ENCODE peak calls at places on chromosomes 5 and 9, in nine cellular contexts. One of them, this sample, is unnamed.

GRCh38 chr5:7592910-7593309 is 197.0 kb downstream of the ADCY2 start:
- DNase-seq in GM23338: peak
- DNase-seq in Calu3: no peak
- DNase-seq in CD8-positive, alpha-beta T cell: no peak
- DNase-seq in fibroblast of mammary gland: no peak
- DNase-seq in foreskin fibroblast: no peak
- DNase-seq in A549: peak
- DNase-seq in heart left ventricle: no peak
- DNase-seq in endothelial cell: peak
- DNase-seq in this sample: no peak

GRCh38 chr5:42843675-42844292 is 32.1 kb upstream of the SELENOP start:
- DNase-seq in GM23338: no peak
- DNase-seq in Calu3: no peak
- DNase-seq in CD8-positive, alpha-beta T cell: no peak
- DNase-seq in fibroblast of mammary gland: no peak
- DNase-seq in foreskin fibroblast: no peak
- DNase-seq in A549: no peak
- DNase-seq in heart left ventricle: no peak
- DNase-seq in endothelial cell: no peak
- DNase-seq in this sample: no peak

GRCh38 chr9:35510745-35511428 is 21.0 kb downstream of the RUSC2 start:
- DNase-seq in GM23338: no peak
- DNase-seq in Calu3: no peak
- DNase-seq in CD8-positive, alpha-beta T cell: no peak
- DNase-seq in fibroblast of mammary gland: peak
- DNase-seq in foreskin fibroblast: peak
- DNase-seq in A549: peak
- DNase-seq in heart left ventricle: peak
- DNase-seq in endothelial cell: no peak
- DNase-seq in this sample: no peak

GRCh38 chr5:172156541-172156994 is 31.5 kb downstream of the STK10 start:
- DNase-seq in GM23338: no peak
- DNase-seq in Calu3: no peak
- DNase-seq in CD8-positive, alpha-beta T cell: no peak
- DNase-seq in fibroblast of mammary gland: no peak
- DNase-seq in foreskin fibroblast: no peak
- DNase-seq in A549: no peak
- DNase-seq in heart left ventricle: peak
- DNase-seq in endothelial cell: no peak
- DNase-seq in this sample: no peak

GRCh38 chr5:147303251-147303650 is 68.4 kb downstream of the STK32A start:
- DNase-seq in GM23338: no peak
- DNase-seq in Calu3: peak
- DNase-seq in CD8-positive, alpha-beta T cell: no peak
- DNase-seq in fibroblast of mammary gland: peak
- DNase-seq in foreskin fibroblast: no peak
- DNase-seq in A549: peak
- DNase-seq in heart left ventricle: no peak
- DNase-seq in endothelial cell: no peak
- DNase-seq in this sample: no peak

GRCh38 chr9:84277646-84278045 is 62.9 kb downstream of the SLC28A3 start:
- DNase-seq in GM23338: no peak
- DNase-seq in Calu3: no peak
- DNase-seq in CD8-positive, alpha-beta T cell: no peak
- DNase-seq in fibroblast of mammary gland: peak
- DNase-seq in foreskin fibroblast: no peak
- DNase-seq in A549: no peak
- DNase-seq in heart left ventricle: no peak
- DNase-seq in endothelial cell: no peak
- DNase-seq in this sample: no peak

GRCh38 chr5:136799806-136800372 is 434.5 kb upstream of the TRPC7 start:
- DNase-seq in GM23338: peak
- DNase-seq in Calu3: no peak
- DNase-seq in CD8-positive, alpha-beta T cell: no peak
- DNase-seq in fibroblast of mammary gland: no peak
- DNase-seq in foreskin fibroblast: no peak
- DNase-seq in A549: no peak
- DNase-seq in heart left ventricle: no peak
- DNase-seq in endothelial cell: no peak
- DNase-seq in this sample: no peak

GRCh38 chr5:80871541-80871961 is 88.6 kb upstream of the RASGRF2 start:
- DNase-seq in GM23338: peak
- DNase-seq in Calu3: no peak
- DNase-seq in CD8-positive, alpha-beta T cell: no peak
- DNase-seq in fibroblast of mammary gland: peak
- DNase-seq in foreskin fibroblast: peak
- DNase-seq in A549: peak
- DNase-seq in heart left ventricle: no peak
- DNase-seq in endothelial cell: no peak
- DNase-seq in this sample: no peak

GRCh38 chr5:370959-371810 is 49.7 kb downstream of the AHRR start:
- DNase-seq in GM23338: no peak
- DNase-seq in Calu3: no peak
- DNase-seq in CD8-positive, alpha-beta T cell: no peak
- DNase-seq in fibroblast of mammary gland: no peak
- DNase-seq in foreskin fibroblast: no peak
- DNase-seq in A549: no peak
- DNase-seq in heart left ventricle: no peak
- DNase-seq in endothelial cell: no peak
- DNase-seq in this sample: peak

GRCh38 chr5:118139361-118139760 is 849.0 kb downstream of the DTWD2 start:
- DNase-seq in GM23338: no peak
- DNase-seq in Calu3: no peak
- DNase-seq in CD8-positive, alpha-beta T cell: no peak
- DNase-seq in fibroblast of mammary gland: no peak
- DNase-seq in foreskin fibroblast: no peak
- DNase-seq in A549: no peak
- DNase-seq in heart left ventricle: no peak
- DNase-seq in endothelial cell: no peak
- DNase-seq in this sample: no peak

GRCh38 chr9:125632321-125633115 is 74.5 kb downstream of the MAPKAP1 start:
- DNase-seq in GM23338: no peak
- DNase-seq in Calu3: peak
- DNase-seq in CD8-positive, alpha-beta T cell: no peak
- DNase-seq in fibroblast of mammary gland: no peak
- DNase-seq in foreskin fibroblast: no peak
- DNase-seq in A549: no peak
- DNase-seq in heart left ventricle: no peak
- DNase-seq in endothelial cell: no peak
- DNase-seq in this sample: no peak

GRCh38 chr9:79592736-79593493 is 21.1 kb downstream of the TLE4 start:
- DNase-seq in GM23338: no peak
- DNase-seq in Calu3: no peak
- DNase-seq in CD8-positive, alpha-beta T cell: no peak
- DNase-seq in fibroblast of mammary gland: no peak
- DNase-seq in foreskin fibroblast: no peak
- DNase-seq in A549: no peak
- DNase-seq in heart left ventricle: no peak
- DNase-seq in endothelial cell: no peak
- DNase-seq in this sample: no peak

GRCh38 chr5:92353107-92354030 is 970.3 kb upstream of the ARRDC3 start:
- DNase-seq in GM23338: no peak
- DNase-seq in Calu3: peak
- DNase-seq in CD8-positive, alpha-beta T cell: no peak
- DNase-seq in fibroblast of mammary gland: peak
- DNase-seq in foreskin fibroblast: peak
- DNase-seq in A549: peak
- DNase-seq in heart left ventricle: no peak
- DNase-seq in endothelial cell: no peak
- DNase-seq in this sample: no peak

GRCh38 chr5:132327278-132327959 is 33.2 kb downstream of the SLC22A4 start:
- DNase-seq in GM23338: no peak
- DNase-seq in Calu3: no peak
- DNase-seq in CD8-positive, alpha-beta T cell: no peak
- DNase-seq in fibroblast of mammary gland: peak
- DNase-seq in foreskin fibroblast: peak
- DNase-seq in A549: no peak
- DNase-seq in heart left ventricle: no peak
- DNase-seq in endothelial cell: no peak
- DNase-seq in this sample: no peak

GRCh38 chr5:160968480-160968879 is 116.5 kb upstream of the ATP10B start:
- DNase-seq in GM23338: no peak
- DNase-seq in Calu3: no peak
- DNase-seq in CD8-positive, alpha-beta T cell: no peak
- DNase-seq in fibroblast of mammary gland: no peak
- DNase-seq in foreskin fibroblast: no peak
- DNase-seq in A549: no peak
- DNase-seq in heart left ventricle: no peak
- DNase-seq in endothelial cell: no peak
- DNase-seq in this sample: no peak

GRCh38 chr5:160970605-160971191 is 118.7 kb upstream of the ATP10B start:
- DNase-seq in GM23338: peak
- DNase-seq in Calu3: no peak
- DNase-seq in CD8-positive, alpha-beta T cell: no peak
- DNase-seq in fibroblast of mammary gland: peak
- DNase-seq in foreskin fibroblast: no peak
- DNase-seq in A549: no peak
- DNase-seq in heart left ventricle: no peak
- DNase-seq in endothelial cell: no peak
- DNase-seq in this sample: no peak
- TF ChIP-seq CTCF in GM23338: peak
- TF ChIP-seq CTCF in Calu3: peak
- TF ChIP-seq CTCF in CD8-positive, alpha-beta T cell: no peak
- TF ChIP-seq CTCF in fibroblast of mammary gland: peak
- TF ChIP-seq CTCF in foreskin fibroblast: no peak
- TF ChIP-seq CTCF in A549: no peak
- TF ChIP-seq CTCF in heart left ventricle: peak
- TF ChIP-seq CTCF in endothelial cell: peak
- TF ChIP-seq CTCF in this sample: peak

DNA sequence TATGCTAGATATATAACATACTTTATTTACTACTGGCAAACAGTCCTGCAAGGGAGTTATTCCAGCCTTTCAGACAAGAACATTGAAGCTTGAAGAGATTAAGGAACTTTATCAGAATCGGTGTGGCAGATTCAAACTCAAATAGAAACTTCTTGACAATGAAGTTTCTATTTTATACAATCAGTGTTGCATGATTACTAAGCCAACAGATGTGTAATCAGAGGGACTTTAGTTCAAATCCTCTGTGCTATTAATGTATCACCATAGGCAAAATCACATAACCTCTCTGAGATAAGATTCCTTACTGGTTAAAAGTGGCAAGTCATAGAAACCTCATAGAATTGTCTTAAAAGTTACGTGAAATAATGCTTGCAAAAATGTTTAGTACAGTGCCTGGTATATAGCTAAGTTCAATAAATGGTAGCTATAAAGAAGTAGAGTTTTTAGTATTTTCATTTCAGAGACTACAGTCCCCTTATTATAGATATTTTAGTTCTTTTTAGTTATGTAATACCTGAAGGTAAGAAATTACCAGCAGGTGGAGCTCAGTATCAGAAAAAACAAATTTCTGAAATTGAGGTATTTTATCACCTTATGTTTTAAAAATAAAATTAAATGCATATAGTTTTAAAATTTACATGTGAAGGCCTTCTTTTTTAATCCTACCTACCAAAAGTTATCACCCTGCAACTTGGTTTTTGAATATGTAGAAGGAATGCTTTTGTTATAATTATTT is 172.1 kb downstream of the FER start:
- DNase-seq in GM23338: no peak
- DNase-seq in Calu3: no peak
- DNase-seq in CD8-positive, alpha-beta T cell: no peak
- DNase-seq in fibroblast of mammary gland: no peak
- DNase-seq in foreskin fibroblast: no peak
- DNase-seq in A549: no peak
- DNase-seq in heart left ventricle: no peak
- DNase-seq in endothelial cell: no peak
- DNase-seq in this sample: no peak
- TF ChIP-seq CTCF in GM23338: peak
- TF ChIP-seq CTCF in Calu3: no peak
- TF ChIP-seq CTCF in CD8-positive, alpha-beta T cell: no peak
- TF ChIP-seq CTCF in fibroblast of mammary gland: peak
- TF ChIP-seq CTCF in foreskin fibroblast: no peak
- TF ChIP-seq CTCF in A549: peak
- TF ChIP-seq CTCF in heart left ventricle: no peak
- TF ChIP-seq CTCF in endothelial cell: no peak
- TF ChIP-seq CTCF in this sample: peak

DNA sequence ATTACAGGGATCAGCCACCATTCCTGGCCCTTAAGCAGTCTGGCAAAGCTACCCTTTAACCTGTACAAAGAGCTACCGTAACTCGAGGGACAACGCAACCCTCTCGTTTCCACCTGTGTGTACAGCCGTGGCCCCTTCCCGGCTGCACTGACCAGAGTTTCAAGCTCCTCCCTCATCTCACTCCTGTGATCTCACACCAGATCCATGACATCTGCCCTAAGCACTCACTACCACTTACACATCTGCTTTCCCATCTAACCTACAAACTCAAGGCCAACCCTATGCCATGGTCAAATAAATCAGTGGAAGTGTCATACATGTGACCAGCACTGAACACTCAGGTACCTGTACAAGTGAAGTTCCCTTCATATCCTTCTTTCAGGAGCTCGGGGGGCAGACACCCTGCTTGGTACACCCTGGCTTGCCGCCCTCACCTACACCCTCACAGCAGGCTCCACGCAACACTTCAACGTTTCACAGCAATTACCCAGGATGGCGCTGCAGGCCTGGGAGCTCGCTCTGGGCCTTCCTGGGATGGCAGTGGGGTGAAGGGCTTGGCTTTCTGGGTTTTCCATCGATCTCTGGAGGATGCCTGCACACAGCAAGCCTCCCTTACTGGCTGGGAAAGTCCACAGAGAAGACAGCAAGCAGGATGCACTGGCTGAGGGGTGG is 61.7 kb downstream of the PRRT1B start:
- DNase-seq in GM23338: no peak
- DNase-seq in Calu3: no peak
- DNase-seq in CD8-positive, alpha-beta T cell: no peak
- DNase-seq in fibroblast of mammary gland: no peak
- DNase-seq in foreskin fibroblast: no peak
- DNase-seq in A549: peak
- DNase-seq in heart left ventricle: no peak
- DNase-seq in endothelial cell: no peak
- DNase-seq in this sample: no peak
- TF ChIP-seq CTCF in GM23338: no peak
- TF ChIP-seq CTCF in Calu3: no peak
- TF ChIP-seq CTCF in CD8-positive, alpha-beta T cell: no peak
- TF ChIP-seq CTCF in fibroblast of mammary gland: no peak
- TF ChIP-seq CTCF in foreskin fibroblast: no peak
- TF ChIP-seq CTCF in A549: no peak
- TF ChIP-seq CTCF in heart left ventricle: no peak
- TF ChIP-seq CTCF in endothelial cell: no peak
- TF ChIP-seq CTCF in this sample: no peak

GRCh38 chr5:173423452-173424117 is 95.4 kb upstream of the STC2 start:
- DNase-seq in GM23338: no peak
- DNase-seq in Calu3: no peak
- DNase-seq in CD8-positive, alpha-beta T cell: no peak
- DNase-seq in fibroblast of mammary gland: no peak
- DNase-seq in foreskin fibroblast: no peak
- DNase-seq in A549: no peak
- DNase-seq in heart left ventricle: no peak
- DNase-seq in endothelial cell: no peak
- DNase-seq in this sample: no peak

DNA sequence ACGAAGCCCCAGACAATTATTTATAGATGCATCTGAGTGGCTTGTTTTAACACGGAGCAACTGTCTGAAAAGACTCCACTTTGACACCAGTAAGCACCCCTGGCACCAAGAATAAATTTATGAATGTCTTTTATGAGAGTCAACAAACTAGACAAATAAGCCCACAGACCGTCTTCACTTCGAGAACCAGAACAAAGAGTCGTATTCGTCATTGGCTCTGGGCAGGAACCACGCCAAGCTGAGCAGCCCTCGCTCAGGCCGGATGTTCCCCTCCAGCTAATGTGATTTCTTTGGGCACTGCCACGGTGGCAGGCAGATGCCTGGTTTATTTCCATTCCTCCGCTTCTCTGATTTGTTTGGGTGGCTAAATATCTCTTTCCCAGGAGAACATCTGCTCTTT is 91.9 kb upstream of the STC2 start:
- DNase-seq in GM23338: no peak
- DNase-seq in Calu3: no peak
- DNase-seq in CD8-positive, alpha-beta T cell: no peak
- DNase-seq in fibroblast of mammary gland: no peak
- DNase-seq in foreskin fibroblast: peak
- DNase-seq in A549: no peak
- DNase-seq in heart left ventricle: no peak
- DNase-seq in endothelial cell: no peak
- DNase-seq in this sample: no peak
- TF ChIP-seq CTCF in GM23338: no peak
- TF ChIP-seq CTCF in Calu3: no peak
- TF ChIP-seq CTCF in CD8-positive, alpha-beta T cell: no peak
- TF ChIP-seq CTCF in fibroblast of mammary gland: no peak
- TF ChIP-seq CTCF in foreskin fibroblast: no peak
- TF ChIP-seq CTCF in A549: no peak
- TF ChIP-seq CTCF in heart left ventricle: no peak
- TF ChIP-seq CTCF in endothelial cell: no peak
- TF ChIP-seq CTCF in this sample: no peak